ENCODE peak calls at places on chromosomes 16 and 17, in four cellular contexts. Z is substantia nigra, Q is C1 segment of cervical spinal cord, O is lower leg skin. A is an unnamed sample.

GRCh38 chr17:836154-836553 is 54.0 kb downstream of the MRM3 start:
- DNase-seq in Z (no peak), Q (no peak), O (no peak), A (no peak)

GRCh38 chr17:62660629-62661118 is 33.2 kb downstream of the MRC2 start:
- DNase-seq in Z (no peak), Q (no peak), O (no peak), A (no peak)

GRCh38 chr17:60325730-60326524 is 66.0 kb downstream of the USP32 start:
- DNase-seq in Z (no peak), Q (no peak), O (no peak), A (no peak)

GRCh38 chr16:89902980-89903379 is 15.7 kb upstream of the MC1R start:
- DNase-seq in Z (no peak), Q (no peak), O (no peak), A (no peak)

GRCh38 chr17:17595755-17596154 is 4.2 kb upstream of the PEMT start:
- DNase-seq in Z (no peak), Q (no peak), O (no peak), A (no peak)

GRCh38 chr16:66863707-66864106 is 16.6 kb upstream of the PDP2 start:
- DNase-seq in Z (no peak), Q (no peak), O (no peak), A (no peak)

GRCh38 chr16:75486666-75487313 is 8.5 kb downstream of the CHST6 start:
- DNase-seq in Z (no peak), Q (no peak), O (no peak), A (no peak)

GRCh38 chr16:12267491-12267890 is 291.0 kb downstream of the SNX29 start:
- DNase-seq in Z (no peak), Q (no peak), O (no peak), A (no peak)

GRCh38 chr17:19269102-19269501 is 31.9 kb downstream of the EPN2 start:
- DNase-seq in Z (no peak), Q (no peak), O (no peak), A (no peak)